ENCODE peak calls at places on chromosome 16, in seven cellular contexts. One of them, this sample, is unnamed.

GRCh38 chr16:68072038-68072695 is 13.0 kb upstream of the NFATC3 start:
- DNase-seq in GM23248: peak
- DNase-seq in H1: peak
- DNase-seq in endodermal cell: no peak
- DNase-seq in neural progenitor cell: no peak
- DNase-seq in HCT116: no peak
- DNase-seq in K562: peak
- DNase-seq in this sample: peak

GRCh38 chr16:17460890-17461289 is 9.9 kb downstream of the XYLT1 start:
- DNase-seq in GM23248: peak
- DNase-seq in H1: no peak
- DNase-seq in endodermal cell: no peak
- DNase-seq in neural progenitor cell: no peak
- DNase-seq in HCT116: no peak
- DNase-seq in K562: no peak
- DNase-seq in this sample: no peak

GRCh38 chr16:11658896-11659708 is 9.2 kb upstream of the SNN start:
- DNase-seq in GM23248: no peak
- DNase-seq in H1: peak
- DNase-seq in endodermal cell: peak
- DNase-seq in neural progenitor cell: no peak
- DNase-seq in HCT116: no peak
- DNase-seq in K562: no peak
- DNase-seq in this sample: no peak

GRCh38 chr16:2205967-2206313 is 686 bp downstream of the MLST8 start:
- DNase-seq in GM23248: peak
- DNase-seq in H1: no peak
- DNase-seq in endodermal cell: no peak
- DNase-seq in neural progenitor cell: peak
- DNase-seq in HCT116: no peak
- DNase-seq in K562: no peak
- DNase-seq in this sample: no peak

GRCh38 chr16:24309222-24309905 is 53.2 kb downstream of the CACNG3 start:
- DNase-seq in GM23248: peak
- DNase-seq in H1: no peak
- DNase-seq in endodermal cell: no peak
- DNase-seq in neural progenitor cell: peak
- DNase-seq in HCT116: peak
- DNase-seq in K562: peak
- DNase-seq in this sample: peak

GRCh38 chr16:83315271-83315670 is 492.5 kb upstream of the HSBP1 start:
- DNase-seq in GM23248: peak
- DNase-seq in H1: no peak
- DNase-seq in endodermal cell: no peak
- DNase-seq in neural progenitor cell: no peak
- DNase-seq in HCT116: no peak
- DNase-seq in K562: no peak
- DNase-seq in this sample: peak

GRCh38 chr16:68079616-68080344 is 5.4 kb upstream of the NFATC3 start:
- DNase-seq in GM23248: no peak
- DNase-seq in H1: peak
- DNase-seq in endodermal cell: no peak
- DNase-seq in neural progenitor cell: no peak
- DNase-seq in HCT116: no peak
- DNase-seq in K562: peak
- DNase-seq in this sample: no peak

GRCh38 chr16:70746708-70747424 is 54.1 kb downstream of the VAC14 start:
- DNase-seq in GM23248: peak
- DNase-seq in H1: no peak
- DNase-seq in endodermal cell: no peak
- DNase-seq in neural progenitor cell: no peak
- DNase-seq in HCT116: peak
- DNase-seq in K562: peak
- DNase-seq in this sample: peak

GRCh38 chr16:69845181-69845580 is 83.0 kb downstream of the WWP2 start:
- DNase-seq in GM23248: no peak
- DNase-seq in H1: no peak
- DNase-seq in endodermal cell: no peak
- DNase-seq in neural progenitor cell: no peak
- DNase-seq in HCT116: no peak
- DNase-seq in K562: no peak
- DNase-seq in this sample: peak

GRCh38 chr16:11431915-11432465 is 86.7 kb downstream of the RMI2 start:
- DNase-seq in GM23248: peak
- DNase-seq in H1: no peak
- DNase-seq in endodermal cell: no peak
- DNase-seq in neural progenitor cell: no peak
- DNase-seq in HCT116: no peak
- DNase-seq in K562: no peak
- DNase-seq in this sample: peak

GRCh38 chr16:15811416-15811777 is 45.4 kb downstream of the MYH11 start:
- DNase-seq in GM23248: peak
- DNase-seq in H1: no peak
- DNase-seq in endodermal cell: no peak
- DNase-seq in neural progenitor cell: no peak
- DNase-seq in HCT116: no peak
- DNase-seq in K562: no peak
- DNase-seq in this sample: no peak

GRCh38 chr16:27330542-27330941 is 16.8 kb downstream of the IL4R start:
- DNase-seq in GM23248: peak
- DNase-seq in H1: no peak
- DNase-seq in endodermal cell: peak
- DNase-seq in neural progenitor cell: no peak
- DNase-seq in HCT116: no peak
- DNase-seq in K562: no peak
- DNase-seq in this sample: peak
- H3K9ac ChIP-seq in GM23248: peak
- H3K9ac ChIP-seq in H1: no peak
- H3K9ac ChIP-seq in endodermal cell: no peak
- H3K9ac ChIP-seq in neural progenitor cell: no peak
- H3K9ac ChIP-seq in HCT116: no peak
- H3K9ac ChIP-seq in K562: no peak
- H3K9ac ChIP-seq in this sample: peak

DNA sequence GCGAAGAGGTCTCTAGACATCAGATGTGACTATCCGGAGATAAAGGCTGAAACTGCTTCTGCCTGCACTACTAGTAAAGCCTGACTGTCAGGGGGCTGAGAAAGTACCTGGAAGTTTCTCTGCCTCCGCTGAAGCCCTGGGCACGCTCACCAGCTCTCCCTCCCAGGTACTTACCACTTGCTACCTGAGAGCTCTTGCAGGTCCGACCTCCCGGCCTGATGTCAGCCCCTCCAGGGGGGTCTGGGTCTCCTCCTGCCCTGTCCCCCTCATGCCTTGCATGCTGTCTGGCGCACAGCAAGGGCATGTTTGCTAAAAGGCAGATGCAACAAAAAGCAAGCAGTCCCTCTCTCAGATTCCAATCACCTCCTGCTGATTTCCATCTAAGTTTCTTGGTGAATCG is 17.4 kb downstream of the ZDHHC7 start:
- DNase-seq in GM23248: no peak
- DNase-seq in H1: no peak
- DNase-seq in endodermal cell: no peak
- DNase-seq in neural progenitor cell: no peak
- DNase-seq in HCT116: no peak
- DNase-seq in K562: no peak
- DNase-seq in this sample: no peak
- H3K9ac ChIP-seq in GM23248: peak
- H3K9ac ChIP-seq in H1: no peak
- H3K9ac ChIP-seq in endodermal cell: no peak
- H3K9ac ChIP-seq in neural progenitor cell: no peak
- H3K9ac ChIP-seq in HCT116: no peak
- H3K9ac ChIP-seq in K562: no peak
- H3K9ac ChIP-seq in this sample: peak

DNA sequence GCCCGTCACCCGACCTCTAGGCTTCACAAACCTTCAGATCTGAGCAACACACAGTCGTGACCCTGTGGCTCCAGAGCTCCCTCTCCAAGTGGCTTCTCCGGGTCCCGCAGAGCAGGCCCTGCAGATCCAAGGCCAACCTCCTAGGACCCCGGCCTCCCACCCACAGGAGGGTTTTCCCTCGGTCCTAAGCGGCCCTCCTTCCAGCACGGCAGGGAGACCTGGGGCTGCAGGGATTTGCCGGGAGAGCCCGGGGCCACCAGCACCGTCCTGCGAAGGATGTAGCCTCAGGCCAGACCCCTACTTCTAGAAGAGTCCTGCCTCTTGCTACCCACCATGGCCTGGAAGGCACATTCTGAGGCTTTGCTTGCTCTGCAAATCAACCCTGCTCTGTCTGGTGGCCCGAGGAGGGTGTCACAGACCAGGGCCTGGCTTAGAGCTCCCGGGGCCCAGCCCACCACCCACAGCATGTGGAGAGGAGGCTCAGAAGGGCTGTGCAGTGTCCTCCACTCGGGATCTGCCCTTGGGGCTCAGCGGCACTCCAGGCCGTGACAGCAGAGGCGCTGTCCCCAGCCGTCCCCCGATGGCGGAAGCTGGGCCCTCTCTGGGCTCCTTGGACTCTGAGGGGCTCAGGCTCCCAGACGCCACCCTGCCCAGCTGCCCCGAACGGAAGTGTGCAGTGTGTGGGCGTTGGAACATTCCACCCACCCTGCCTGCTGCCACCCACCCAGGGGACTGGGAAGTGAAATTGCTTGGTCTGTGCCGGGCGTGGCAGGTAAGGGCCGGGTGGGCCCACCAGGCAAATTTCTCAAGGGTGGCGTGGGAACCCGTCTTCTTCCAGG is 28.8 kb upstream of the ACSF3 start:
- DNase-seq in GM23248: no peak
- DNase-seq in H1: no peak
- DNase-seq in endodermal cell: no peak
- DNase-seq in neural progenitor cell: no peak
- DNase-seq in HCT116: no peak
- DNase-seq in K562: no peak
- DNase-seq in this sample: no peak
- H3K9ac ChIP-seq in GM23248: no peak
- H3K9ac ChIP-seq in H1: no peak
- H3K9ac ChIP-seq in endodermal cell: no peak
- H3K9ac ChIP-seq in neural progenitor cell: no peak
- H3K9ac ChIP-seq in HCT116: no peak
- H3K9ac ChIP-seq in K562: no peak
- H3K9ac ChIP-seq in this sample: no peak

GRCh38 chr16:4695473-4696171 is 2.3 kb downstream of the NUDT16L1 start:
- DNase-seq in GM23248: peak
- DNase-seq in H1: no peak
- DNase-seq in endodermal cell: no peak
- DNase-seq in neural progenitor cell: no peak
- DNase-seq in HCT116: no peak
- DNase-seq in K562: no peak
- DNase-seq in this sample: no peak

GRCh38 chr16:4696172-4696904 is 3.0 kb downstream of the NUDT16L1 start:
- DNase-seq in GM23248: no peak
- DNase-seq in H1: no peak
- DNase-seq in endodermal cell: peak
- DNase-seq in neural progenitor cell: no peak
- DNase-seq in HCT116: no peak
- DNase-seq in K562: no peak
- DNase-seq in this sample: no peak

GRCh38 chr16:4697867-4698291 is 4.5 kb downstream of the NUDT16L1 start:
- DNase-seq in GM23248: no peak
- DNase-seq in H1: no peak
- DNase-seq in endodermal cell: peak
- DNase-seq in neural progenitor cell: no peak
- DNase-seq in HCT116: no peak
- DNase-seq in K562: no peak
- DNase-seq in this sample: no peak

GRCh38 chr16:4698321-4699029 is 5.1 kb downstream of the NUDT16L1 start:
- DNase-seq in GM23248: no peak
- DNase-seq in H1: no peak
- DNase-seq in endodermal cell: peak
- DNase-seq in neural progenitor cell: no peak
- DNase-seq in HCT116: no peak
- DNase-seq in K562: no peak
- DNase-seq in this sample: no peak

DNA sequence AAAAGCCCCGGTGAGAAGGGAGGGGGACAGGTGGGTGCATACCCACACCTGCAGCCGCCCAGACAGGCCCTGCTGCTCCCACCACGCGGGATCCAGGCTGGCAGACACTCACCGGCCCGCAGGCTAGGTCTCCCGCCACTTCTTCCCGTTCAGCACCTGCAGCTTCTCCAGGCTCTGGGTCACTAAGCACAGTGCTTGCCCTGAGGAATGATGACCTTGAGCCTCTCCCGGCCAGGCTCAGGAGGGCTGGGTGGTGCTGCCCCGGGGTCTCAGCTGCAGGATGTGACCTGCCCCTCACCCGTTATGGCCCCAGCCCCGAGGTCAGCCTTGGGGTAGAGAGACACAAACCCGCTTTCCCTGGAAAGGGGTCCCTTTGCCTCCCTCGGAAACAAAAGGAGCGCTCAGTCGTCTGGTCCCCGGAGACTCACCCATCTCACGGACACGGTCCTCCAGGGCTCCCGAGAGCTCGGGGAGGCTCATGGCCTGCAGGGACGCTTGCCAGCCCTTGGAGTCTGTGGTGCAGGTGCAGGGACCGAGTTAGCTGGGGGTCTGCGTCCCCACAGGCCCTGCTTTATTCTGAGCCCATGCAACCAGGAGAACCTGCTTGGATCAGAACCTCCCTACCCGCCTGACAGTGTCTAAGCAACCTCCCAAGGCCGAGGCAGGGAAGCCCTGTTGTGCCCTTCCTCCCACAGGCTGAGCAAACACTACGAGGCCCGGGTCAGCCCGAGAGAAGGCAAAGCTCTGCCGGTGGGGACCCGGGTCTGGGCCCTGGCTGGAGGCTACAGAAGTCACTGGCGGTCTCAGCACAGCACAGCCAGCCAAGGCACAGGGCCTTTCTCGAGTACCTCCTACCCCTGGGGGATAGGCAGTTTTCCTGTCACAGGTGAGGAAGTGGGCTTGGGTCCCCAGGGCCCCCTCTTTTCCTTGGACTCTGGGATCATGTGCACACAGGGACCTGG is 3.8 kb downstream of the NUDT16L1 start:
- DNase-seq in GM23248: no peak
- DNase-seq in H1: no peak
- DNase-seq in endodermal cell: peak
- DNase-seq in neural progenitor cell: no peak
- DNase-seq in HCT116: no peak
- DNase-seq in K562: no peak
- DNase-seq in this sample: no peak
- H3K9ac ChIP-seq in GM23248: no peak
- H3K9ac ChIP-seq in H1: no peak
- H3K9ac ChIP-seq in endodermal cell: no peak
- H3K9ac ChIP-seq in neural progenitor cell: no peak
- H3K9ac ChIP-seq in HCT116: no peak
- H3K9ac ChIP-seq in K562: no peak
- H3K9ac ChIP-seq in this sample: no peak

DNA sequence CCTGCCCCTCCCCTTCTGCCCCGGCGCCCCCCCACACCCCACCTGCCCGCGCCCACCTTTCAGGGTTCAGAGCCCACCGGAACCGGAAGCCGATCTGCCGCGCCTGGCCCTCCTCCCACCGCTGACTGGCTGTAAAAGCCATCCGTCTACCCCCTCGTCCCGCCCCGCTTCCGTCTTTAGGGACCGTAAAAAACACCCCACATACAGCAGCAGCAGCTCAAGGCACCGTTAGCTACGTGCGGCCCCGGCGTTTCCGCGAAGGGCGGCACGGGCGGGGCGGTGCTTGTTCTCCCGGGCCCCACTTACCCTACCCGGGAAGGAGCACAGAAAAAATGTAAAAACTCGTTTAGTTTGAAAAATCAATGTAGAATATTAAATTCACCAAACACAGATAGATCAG is at the start of gene MRPL28:
- DNase-seq in GM23248: peak
- DNase-seq in H1: peak
- DNase-seq in endodermal cell: peak
- DNase-seq in neural progenitor cell: peak
- DNase-seq in HCT116: peak
- DNase-seq in K562: peak
- DNase-seq in this sample: peak
- H3K9ac ChIP-seq in GM23248: peak
- H3K9ac ChIP-seq in H1: no peak
- H3K9ac ChIP-seq in endodermal cell: no peak
- H3K9ac ChIP-seq in neural progenitor cell: no peak
- H3K9ac ChIP-seq in HCT116: peak
- H3K9ac ChIP-seq in K562: peak
- H3K9ac ChIP-seq in this sample: peak

This sample was measured in IMR-90.